ENCODE peak calls at places on chromosomes 13 and 19, in four cellular contexts. A is IMR-90; Q is CD4-positive, alpha-beta T cell; W is CD4-positive, CD25-positive, alpha-beta regulatory T cell. J is an unnamed sample. For H3K27me3, the result is how much of the 10 kb centered on the place peaks cover.

GRCh38 chr13:95298169-95298940 is 2.9 kb downstream of the ABCC4 start:
- DNase-seq in A (no peak), Q (no peak), W (no peak), J (peak)

GRCh38 chr13:112069727-112070300 is 2.9 kb downstream of the SOX1 start:
- DNase-seq in A (no peak), Q (no peak), W (no peak), J (peak)

GRCh38 chr13:113802761-113803160 is 43.7 kb downstream of the TMEM255B start:
- DNase-seq in A (no peak), Q (no peak), W (no peak), J (peak)

GRCh38 chr13:27182844-27183497 is 11.4 kb upstream of the USP12 start:
- DNase-seq in A (peak), Q (no peak), W (no peak), J (peak)

GRCh38 chr13:67620665-67621064 is 390.5 kb upstream of the PCDH9 start:
- DNase-seq in A (peak), Q (no peak), W (no peak), J (no peak)

GRCh38 chr13:94901070-94901469 is 188.7 kb upstream of the SOX21 start:
- DNase-seq in A (no peak), Q (no peak), W (no peak), J (no peak)

GRCh38 chr13:113937073-113937472 is 36.8 kb downstream of the C13orf46 start:
- DNase-seq in A (no peak), Q (no peak), W (no peak), J (no peak)

GRCh38 chr13:76329004-76329403 is 557.2 kb downstream of the KCTD12 start:
- DNase-seq in A (no peak), Q (no peak), W (no peak), J (no peak)

GRCh38 chr13:77492982-77493381 is 42.5 kb upstream of the SCEL start:
- DNase-seq in A (no peak), Q (no peak), W (no peak), J (no peak)

GRCh38 chr13:101149735-101150380 is 266.4 kb downstream of the NALCN start:
- DNase-seq in A (peak), Q (no peak), W (no peak), J (peak)

GRCh38 chr19:31666126-31666525 is 316.9 kb upstream of the TSHZ3 start:
- DNase-seq in A (no peak), Q (no peak), W (no peak), J (no peak)
- H3K27me3 ChIP-seq in A (under half), Q (under half), W (under half), J (under half)

GRCh38 chr19:1685046-1685445 is 32.6 kb upstream of the TCF3 start:
- DNase-seq in A (no peak), Q (no peak), W (no peak), J (no peak)

GRCh38 chr19:1691589-1692290 is 39.3 kb upstream of the TCF3 start:
- DNase-seq in A (no peak), Q (no peak), W (no peak), J (no peak)

GRCh38 chr19:1690570-1691307 is 38.3 kb upstream of the TCF3 start:
- DNase-seq in A (no peak), Q (peak), W (peak), J (peak)
- H3K27me3 ChIP-seq in A (under half), Q (under half), W (under half), J (under half)

GRCh38 chr19:51259348-51260245 is 8.7 kb downstream of the SIGLECL1 start:
- DNase-seq in A (peak), Q (peak), W (peak), J (peak)
- H3K27me3 ChIP-seq in A (under half), Q (under half), W (under half), J (under half)

DNA sequence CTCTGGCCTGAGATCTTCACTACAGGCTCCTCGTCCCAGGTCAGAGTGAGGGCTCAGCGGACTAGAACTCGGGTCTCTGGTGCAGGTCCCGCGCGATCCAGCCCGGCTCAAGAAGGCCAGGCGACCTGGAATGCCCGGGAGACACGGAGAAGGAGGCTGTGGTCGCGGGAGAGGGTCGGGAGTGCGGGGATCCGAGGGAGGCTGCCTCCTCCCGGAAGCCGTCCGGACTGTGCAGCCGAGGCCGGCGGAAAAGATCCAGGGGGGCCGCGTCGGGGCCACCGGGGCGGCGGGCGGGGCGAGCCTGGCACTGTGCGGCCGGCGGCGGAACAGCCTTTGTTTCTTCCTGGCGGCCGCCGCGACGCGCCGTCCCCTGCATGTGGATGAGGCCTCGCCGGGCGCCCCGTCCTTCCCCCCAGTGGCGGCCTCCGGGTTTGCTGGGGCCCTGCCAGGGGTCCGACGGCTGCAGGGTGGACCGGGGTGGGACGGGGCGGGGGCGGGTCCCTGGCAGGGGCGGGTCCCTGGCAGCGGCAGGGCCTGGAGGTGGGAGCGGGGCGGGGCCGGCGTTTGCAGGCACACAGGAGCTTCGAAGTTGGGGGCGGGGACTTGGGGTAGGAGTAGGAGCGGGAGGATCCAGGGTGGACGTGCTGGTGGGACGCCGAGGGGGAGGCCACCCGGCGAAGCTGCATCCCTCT is 1.0 kb upstream of the SLC7A10 start:
- DNase-seq in A (no peak), Q (no peak), W (no peak), J (no peak)
- H3K27me3 ChIP-seq in A (half or more), Q (half or more), W (under half), J (half or more)